ENCODE peak calls at places on chromosomes 11 and 22, in eight cellular contexts. D is activated CD4-positive, alpha-beta T cell treated with anti-CD3 and anti-CD28 coated beads, Interleukin-2, amount 50 U/mL, for 24 hours; A is SHP77 treated with DMSO at 0.1 percent for 48 hours; T is HTR-8/SVneo; R is Daoy; W is stimulated activated CD4-positive, alpha-beta T cell treated with anti-CD3 and anti-CD28 coated beads, Interleukin-2, amount 100 ng/mL, for 48 hours; U is M059J; F is mammary epithelial cell. Z is an unnamed sample.

GRCh38 chr11:89436071-89436470 is 55.1 kb downstream of the NOX4 start:
- DNase-seq in D (no peak), A (no peak), T (peak; percentile 15), R (no peak), W (no peak), U (peak; percentile 1), F (peak; percentile 4), Z (peak; percentile 30)

GRCh38 chr22:24975813-24976341 is 23.4 kb downstream of the KIAA1671 start:
- DNase-seq in D (no peak), A (no peak), T (no peak), R (no peak), W (no peak), U (no peak), F (no peak), Z (peak; percentile 26)

GRCh38 chr22:37894939-37895670 is 11.0 kb upstream of the MICALL1 start:
- DNase-seq in D (no peak), A (no peak), T (no peak), R (no peak), W (no peak), U (no peak), F (peak; percentile 59), Z (no peak)

GRCh38 chr11:19819148-19819547 is 106.5 kb downstream of the NAV2 start:
- DNase-seq in D (no peak), A (no peak), T (no peak), R (no peak), W (no peak), U (no peak), F (no peak), Z (no peak)

GRCh38 chr22:24564376-24565058 is 8.7 kb downstream of the SNRPD3 start:
- DNase-seq in D (no peak), A (no peak), T (no peak), R (no peak), W (no peak), U (no peak), F (no peak), Z (no peak)

GRCh38 chr11:1208361-1209261 is 14.3 kb upstream of the MUC5B start:
- DNase-seq in D (no peak), A (no peak), T (no peak), R (no peak), W (no peak), U (no peak), F (no peak), Z (no peak)

GRCh38 chr11:102148059-102148458 is 37.8 kb downstream of the YAP1 start:
- DNase-seq in D (no peak), A (no peak), T (no peak), R (no peak), W (no peak), U (no peak), F (no peak), Z (no peak)

GRCh38 chr11:13364388-13364787 is 86.8 kb downstream of the BMAL1 start:
- DNase-seq in D (no peak), A (no peak), T (no peak), R (peak; percentile 82), W (no peak), U (no peak), F (peak; percentile 21), Z (peak; percentile 74)

GRCh38 chr11:96311120-96311568 is 31.9 kb downstream of the MAML2 start:
- DNase-seq in D (no peak), A (no peak), T (no peak), R (peak; percentile 57), W (no peak), U (peak; percentile 69), F (peak; percentile 52), Z (peak; percentile 62)

GRCh38 chr11:119093951-119094815 is 7.5 kb downstream of the DPAGT1 start:
- DNase-seq in D (peak; percentile 22), A (no peak), T (no peak), R (peak; percentile 41), W (peak; percentile 32), U (peak; percentile 47), F (peak; percentile 39), Z (peak; percentile 29)

GRCh38 chr11:61541568-61541967 is 33.0 kb downstream of the LRRC10B start:
- DNase-seq in D (no peak), A (peak; percentile 53), T (peak; percentile 75), R (peak; percentile 37), W (no peak), U (peak; percentile 72), F (no peak), Z (peak; percentile 56)

GRCh38 chr22:28379075-28379806 is 300.4 kb downstream of the TTC28 start:
- DNase-seq in D (no peak), A (no peak), T (no peak), R (no peak), W (no peak), U (no peak), F (no peak), Z (no peak)

GRCh38 chr11:2169001-2169370 is 2.6 kb downstream of the TH start:
- DNase-seq in D (no peak), A (no peak), T (no peak), R (no peak), W (no peak), U (no peak), F (no peak), Z (no peak)

GRCh38 chr11:9796276-9796675 is 132.4 kb downstream of the SWAP70 start:
- DNase-seq in D (no peak), A (no peak), T (no peak), R (no peak), W (no peak), U (no peak), F (no peak), Z (no peak)

GRCh38 chr11:38345286-38345685 is 1747.2 kb upstream of the RAG2 start:
- DNase-seq in D (no peak), A (no peak), T (no peak), R (no peak), W (no peak), U (peak; percentile 38), F (peak; percentile 57), Z (peak; percentile 6)

Z was measured in HT1080.